ENCODE peak calls at places on chromosomes 7 and 10, in nine cellular contexts. V is T follicular helper cell, E is iPS DF 6.9, P is DMS 273 treated with DMSO at 0.1 percent for 48 hours, R is Peyer's patch, I is NCI-H1092, Y is activated gamma-delta T cell treated with Interleukin-2 at 50 U/mL for 16 hours, X is MV-4-11, D is T1000. H is an unnamed sample.

GRCh38 chr7:81159402-81159801 is 240.6 kb upstream of the SEMA3C start:
- DNase-seq in E (no peak), Y (no peak), X (no peak), I (no peak), P (peak), R (no peak), D (no peak), V (no peak), H (no peak)

GRCh38 chr10:47294057-47294456 is 5.9 kb upstream of the GDF10 start:
- DNase-seq in D (no peak), R (no peak), I (no peak), Y (no peak), E (no peak), P (no peak), X (no peak), V (no peak), H (no peak)

GRCh38 chr7:57646219-57646900 is 196.4 kb downstream of the ZNF716 start:
- DNase-seq in E (no peak), P (no peak), Y (no peak), V (no peak), X (no peak), R (no peak), I (no peak), D (no peak), H (no peak)

GRCh38 chr10:120517881-120518484 is 61.0 kb downstream of the PLPP4 start:
- DNase-seq in D (no peak), R (no peak), E (no peak), X (no peak), I (no peak), Y (no peak), P (no peak), V (no peak), H (no peak)

GRCh38 chr10:46223626-46224413 is 63.0 kb upstream of the ANTXRL start:
- DNase-seq in R (no peak), X (no peak), Y (no peak), I (no peak), V (no peak), D (no peak), P (no peak), E (no peak), H (no peak)

GRCh38 chr10:119748871-119749270 is 23.0 kb downstream of the INPP5F start:
- DNase-seq in R (no peak), V (no peak), D (no peak), I (no peak), P (no peak), Y (no peak), X (no peak), E (no peak), H (no peak)

GRCh38 chr10:2094171-2094570 is 356.8 kb upstream of the ADARB2 start:
- DNase-seq in E (no peak), P (no peak), V (no peak), D (no peak), X (no peak), Y (no peak), R (no peak), I (no peak), H (no peak)

GRCh38 chr7:83465643-83466042 is 183.3 kb downstream of the SEMA3E start:
- DNase-seq in P (no peak), R (no peak), X (no peak), Y (no peak), V (no peak), I (no peak), D (no peak), E (no peak), H (no peak)

GRCh38 chr10:4059471-4060138 is 274.6 kb upstream of the KLF6 start:
- DNase-seq in E (no peak), D (no peak), X (no peak), P (no peak), Y (no peak), V (no peak), I (no peak), R (no peak), H (no peak)

GRCh38 chr10:12844796-12845524 is 156.6 kb downstream of the CCDC3 start:
- DNase-seq in V (no peak), X (no peak), E (no peak), R (no peak), Y (no peak), D (no peak), I (no peak), P (no peak), H (no peak)

GRCh38 chr10:44857363-44858016 is 53.6 kb upstream of the TMEM72 start:
- DNase-seq in X (peak), P (peak), V (peak), Y (peak), R (peak), D (peak), I (peak), E (peak), H (no peak)

GRCh38 chr7:99139031-99139430 is 4.9 kb downstream of the SMURF1 start:
- DNase-seq in V (no peak), X (no peak), Y (no peak), I (no peak), D (no peak), R (no peak), P (no peak), E (no peak), H (no peak)

GRCh38 chr7:16084370-16084769 is 337.0 kb downstream of the CRPPA start:
- DNase-seq in R (no peak), E (no peak), Y (no peak), D (no peak), V (no peak), P (no peak), I (peak), X (no peak), H (no peak)

GRCh38 chr10:125006188-125006680 is 64.3 kb downstream of the ZRANB1 start:
- DNase-seq in Y (no peak), R (no peak), D (no peak), X (no peak), P (no peak), E (no peak), V (no peak), I (no peak), H (no peak)

GRCh38 chr10:68543004-68543918 is 15.9 kb upstream of the SLC25A16 start:
- DNase-seq in I (no peak), V (no peak), P (no peak), D (no peak), E (no peak), R (no peak), Y (no peak), X (no peak), H (no peak)

GRCh38 chr10:128047991-128048826 is 78.0 kb downstream of the MKI67 start:
- DNase-seq in X (peak), V (no peak), D (no peak), R (peak), E (no peak), Y (peak), P (no peak), I (no peak), H (peak)

GRCh38 chr7:86920154-86920553 is 139.3 kb downstream of the ELAPOR2 start:
- DNase-seq in V (no peak), R (no peak), D (no peak), X (no peak), E (no peak), Y (no peak), P (no peak), I (no peak), H (no peak)

GRCh38 chr7:34155225-34155908 is 250.0 kb downstream of the BMPER start:
- DNase-seq in V (no peak), R (no peak), P (no peak), I (no peak), Y (no peak), D (peak), E (no peak), X (peak), H (no peak)

GRCh38 chr10:56449770-56450169 is 88.7 kb upstream of the ZWINT start:
- DNase-seq in P (no peak), R (no peak), I (no peak), X (peak), Y (no peak), E (no peak), D (no peak), V (no peak), H (no peak)

GRCh38 chr10:133457100-133457841 is 3.5 kb downstream of the SCART1 start:
- DNase-seq in X (no peak), D (no peak), V (no peak), Y (no peak), E (no peak), R (peak), I (no peak), P (no peak), H (no peak)

GRCh38 chr7:55432937-55433784 is 68.0 kb downstream of the LANCL2 start:
- DNase-seq in X (no peak), P (peak), D (no peak), Y (no peak), R (no peak), V (no peak), E (no peak), I (peak), H (peak)